ENCODE peak calls at places on chromosomes 12 and 14, in five cellular contexts. U is neural progenitor cell; W is stomach; A is CD8-positive, alpha-beta memory T cell; J is breast epithelium. I is an unnamed sample. For H3K4me1, the result is how much of the 10 kb centered on the place peaks cover.

GRCh38 chr12:76236640-76237039 is 111.6 kb downstream of the BBS10 start:
- DNase-seq in J (no peak), A (no peak), W (no peak), U (no peak), I (no peak)

GRCh38 chr12:23463172-23463571 is 486.3 kb downstream of the SOX5 start:
- DNase-seq in U (no peak), A (no peak), W (no peak), J (no peak), I (no peak)

GRCh38 chr12:58873496-58873895 is 46.8 kb downstream of the LRIG3 start:
- DNase-seq in J (no peak), A (no peak), U (no peak), W (no peak), I (no peak)

GRCh38 chr12:11716794-11717532 is 67.5 kb downstream of the ETV6 start:
- DNase-seq in J (no peak), W (no peak), A (no peak), U (no peak), I (no peak)

GRCh38 chr14:20048202-20048601 is 11.6 kb upstream of the OR4L1 start:
- DNase-seq in J (no peak), U (no peak), A (no peak), W (no peak), I (no peak)

GRCh38 chr14:23237772-23238594 is at the start of gene RNF212B:
- DNase-seq in W (peak), U (peak), J (peak), A (peak), I (peak)

GRCh38 chr12:2982361-2982760 is 23.2 kb downstream of the TEAD4 start:
- DNase-seq in A (no peak), W (no peak), U (no peak), J (no peak), I (no peak)

GRCh38 chr14:55973285-55973800 is 144.9 kb upstream of the PELI2 start:
- DNase-seq in U (no peak), W (no peak), A (no peak), J (no peak), I (no peak)

GRCh38 chr12:1884651-1885050 is 33.8 kb downstream of the CACNA2D4 start:
- DNase-seq in U (no peak), W (no peak), A (no peak), J (peak), I (no peak)

GRCh38 chr14:24695265-24696241 is 61.6 kb upstream of the GZMB start:
- DNase-seq in A (no peak), J (no peak), W (no peak), U (no peak), I (no peak)

GRCh38 chr14:59566725-59567124 is 9.9 kb downstream of the CCDC175 start:
- DNase-seq in U (no peak), A (no peak), W (no peak), J (no peak), I (no peak)

GRCh38 chr12:91958816-91959215 is 186.8 kb downstream of the BTG1 start:
- DNase-seq in A (no peak), W (no peak), J (no peak), U (no peak), I (no peak)

GRCh38 chr12:115440438-115440837 is 756.5 kb upstream of the TBX3 start:
- DNase-seq in J (no peak), U (no peak), A (no peak), W (peak), I (no peak)

GRCh38 chr12:28497889-28498411 is 307.7 kb downstream of the CCDC91 start:
- DNase-seq in W (no peak), U (no peak), J (no peak), A (no peak), I (no peak)

GRCh38 chr12:59179231-59179630 is 258.9 kb upstream of the LRIG3 start:
- DNase-seq in U (no peak), J (no peak), W (no peak), A (no peak), I (no peak)

GRCh38 chr12:97602315-97602714 is 139.7 kb downstream of the RMST start:
- DNase-seq in W (no peak), J (no peak), U (no peak), A (no peak), I (no peak)

GRCh38 chr14:59969319-59969718 is 49.4 kb downstream of the LRRC9 start:
- DNase-seq in W (no peak), U (no peak), A (no peak), J (no peak), I (no peak)

GRCh38 chr14:74793506-74794155 is 30.5 kb downstream of the YLPM1 start:
- DNase-seq in J (no peak), A (peak), U (peak), W (no peak), I (no peak)

GRCh38 chr14:76977793-76978730 is 50.4 kb downstream of the IRF2BPL start:
- DNase-seq in W (peak), U (no peak), J (peak), A (peak), I (peak)

GRCh38 chr12:74285773-74286172 is 251.9 kb upstream of the ATXN7L3B start:
- DNase-seq in J (no peak), U (no peak), W (no peak), A (no peak), I (no peak)

GRCh38 chr12:103561174-103561573 is 25.9 kb upstream of the STAB2 start:
- DNase-seq in W (no peak), J (no peak), A (no peak), U (no peak), I (no peak)

GRCh38 chr12:27123642-27124041 is 41.3 kb upstream of the C12orf71 start:
- DNase-seq in W (no peak), U (peak), J (no peak), A (no peak), I (no peak)

GRCh38 chr12:110804406-110804805 is 42.4 kb upstream of the CCDC63 start:
- DNase-seq in U (no peak), J (no peak), W (no peak), A (no peak), I (no peak)

GRCh38 chr12:2687058-2687457 is 107.7 kb upstream of the FKBP4 start:
- DNase-seq in W (no peak), U (no peak), J (no peak), A (no peak), I (no peak)

DNA sequence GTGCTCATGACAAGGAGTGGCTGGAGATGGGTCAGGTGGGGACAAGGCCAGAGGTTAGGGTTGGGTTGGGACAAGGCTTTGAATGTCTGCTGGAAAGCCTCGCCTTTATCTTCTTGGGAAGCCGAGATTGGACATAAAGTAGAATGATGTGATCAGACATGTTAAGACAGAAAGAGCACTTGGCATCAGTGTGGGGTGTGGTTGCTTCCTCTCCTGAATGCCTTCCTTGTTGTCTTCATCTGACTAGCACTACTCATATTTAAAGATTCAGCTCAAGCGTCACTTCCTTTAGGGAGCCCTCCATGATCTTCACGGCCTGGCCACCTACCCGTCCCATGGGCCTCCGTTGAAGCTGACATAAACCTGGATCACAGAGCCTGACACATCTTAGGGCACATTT is 14.8 kb upstream of the C12orf75 start:
- DNase-seq in J (no peak), U (no peak), W (no peak), A (no peak), I (no peak)
- H3K4me1 ChIP-seq in J (under half), U (under half), W (under half), A (under half), I (under half)

GRCh38 chr12:47207005-47207717 is 127.4 kb upstream of the AMIGO2 start:
- DNase-seq in J (no peak), A (peak), W (no peak), U (no peak), I (no peak)
- H3K27ac ChIP-seq in J (no peak), A (peak), W (no peak), U (no peak), I (no peak)

DNA sequence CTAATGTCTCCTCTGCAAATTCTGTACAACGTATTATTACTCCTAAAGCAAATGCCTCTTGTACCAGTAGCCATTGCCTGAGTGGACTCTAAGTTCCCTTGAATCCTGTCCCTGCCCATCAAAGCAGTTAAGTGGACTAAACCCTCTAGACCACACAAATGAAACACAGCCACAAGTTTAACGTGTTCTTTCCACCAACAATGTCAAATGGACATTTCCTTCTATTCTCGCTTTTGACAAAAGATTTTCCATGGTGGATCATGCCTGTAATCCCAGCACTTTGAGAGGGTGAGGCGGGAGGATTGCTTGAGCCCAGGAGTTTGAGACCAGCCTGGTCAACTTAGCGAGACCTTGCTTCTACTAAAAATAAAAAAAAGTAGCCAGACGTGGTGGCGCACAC is 15.9 kb downstream of the CCDC88C start:
- DNase-seq in U (no peak), W (no peak), J (no peak), A (no peak), I (no peak)
- H3K4me1 ChIP-seq in U (under half), W (half or more), J (under half), A (half or more), I (under half)

GRCh38 chr12:124413401-124413800 is 118.5 kb downstream of the RFLNA start:
- DNase-seq in J (no peak), U (no peak), W (no peak), A (no peak), I (no peak)
- H3K27ac ChIP-seq in J (peak), U (no peak), W (no peak), A (no peak), I (peak)

DNA sequence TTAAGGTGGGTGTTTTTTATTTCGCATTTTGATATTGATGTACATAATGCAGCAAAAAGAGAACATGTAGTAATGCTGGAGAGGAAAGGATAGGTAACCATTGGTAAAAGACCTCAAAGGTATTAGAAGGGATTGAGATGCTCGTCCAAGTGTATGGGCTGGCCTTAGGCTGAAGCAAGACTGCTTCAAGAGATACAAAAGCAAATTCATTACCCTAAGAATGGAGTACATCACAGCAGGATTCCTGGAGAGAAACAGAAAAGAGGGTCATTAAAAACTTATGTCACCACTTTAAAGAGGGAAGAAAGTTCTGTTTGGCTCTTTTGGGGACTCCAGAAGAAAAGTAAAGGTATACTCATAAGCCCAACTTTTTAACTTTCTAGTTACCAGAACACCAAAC is 420.5 kb downstream of the ZFP36L1 start:
- DNase-seq in U (no peak), A (no peak), W (no peak), J (no peak), I (no peak)
- H3K4me1 ChIP-seq in U (under half), A (under half), W (under half), J (under half), I (under half)

GRCh38 chr12:108832208-108832607 is 25.2 kb downstream of the SSH1 start:
- DNase-seq in A (no peak), J (no peak), W (no peak), U (no peak), I (no peak)
- H3K27ac ChIP-seq in A (no peak), J (peak), W (peak), U (no peak), I (peak)

GRCh38 chr12:120115692-120116442 is 686 bp downstream of the RAB35 start:
- DNase-seq in J (no peak), A (no peak), U (no peak), W (no peak), I (no peak)
- H3K4me1 ChIP-seq in J (under half), A (half or more), U (under half), W (under half), I (under half)